ENCODE peak calls at places on chromosomes 5 and 9, in four cellular contexts. One of them, this sample, is unnamed.
A peak's percentile ranks its signal among the peaks of the same experiment; 100 is the strongest.

GRCh38 chr9:15180124-15180523 is 126.9 kb downstream of the TTC39B start:
- DNase-seq in HepG2: no peak
- DNase-seq in GM12878: no peak
- DNase-seq in K562: no peak
- DNase-seq in this sample: no peak

GRCh38 chr5:137932800-137933199 is 43.5 kb downstream of the PKD2L2 start:
- DNase-seq in HepG2: no peak
- DNase-seq in GM12878: no peak
- DNase-seq in K562: no peak
- DNase-seq in this sample: no peak

GRCh38 chr5:126693806-126694205 is 83.1 kb upstream of the LMNB1 start:
- DNase-seq in HepG2: no peak
- DNase-seq in GM12878: no peak
- DNase-seq in K562: no peak
- DNase-seq in this sample: no peak

GRCh38 chr5:139342423-139342723 is 719 bp downstream of the PAIP2 start:
- DNase-seq in HepG2: no peak
- DNase-seq in GM12878: no peak
- DNase-seq in K562: no peak
- DNase-seq in this sample: no peak

GRCh38 chr5:34833991-34834793 is 4.8 kb upstream of the TTC23L start:
- DNase-seq in HepG2: no peak
- DNase-seq in GM12878: no peak
- DNase-seq in K562: no peak
- DNase-seq in this sample: peak; percentile 10

GRCh38 chr9:96522371-96522770 is 72.4 kb downstream of the HABP4 start:
- DNase-seq in HepG2: peak; percentile 60
- DNase-seq in GM12878: no peak
- DNase-seq in K562: no peak
- DNase-seq in this sample: no peak

GRCh38 chr5:173736923-173737412 is 120.5 kb upstream of the BOD1 start:
- DNase-seq in HepG2: peak; percentile 32
- DNase-seq in GM12878: peak; percentile 76
- DNase-seq in K562: peak; percentile 84
- DNase-seq in this sample: no peak

GRCh38 chr5:102799017-102799416 is 43.9 kb downstream of the PAM start:
- DNase-seq in HepG2: no peak
- DNase-seq in GM12878: no peak
- DNase-seq in K562: no peak
- DNase-seq in this sample: no peak

GRCh38 chr5:146967646-146968045 is 89.1 kb upstream of the PPP2R2B start:
- DNase-seq in HepG2: no peak
- DNase-seq in GM12878: no peak
- DNase-seq in K562: no peak
- DNase-seq in this sample: no peak

GRCh38 chr5:10331341-10331796 is 22.1 kb upstream of the MARCHF6 start:
- DNase-seq in HepG2: peak; percentile 89
- DNase-seq in GM12878: no peak
- DNase-seq in K562: no peak
- DNase-seq in this sample: no peak

GRCh38 chr9:129930743-129931142 is 95.5 kb downstream of the USP20 start:
- DNase-seq in HepG2: no peak
- DNase-seq in GM12878: no peak
- DNase-seq in K562: no peak
- DNase-seq in this sample: no peak

GRCh38 chr9:2466703-2467102 is 154.9 kb upstream of the VLDLR start:
- DNase-seq in HepG2: no peak
- DNase-seq in GM12878: no peak
- DNase-seq in K562: no peak
- DNase-seq in this sample: no peak

GRCh38 chr5:117425163-117425562 is 850.5 kb upstream of the SEMA6A start:
- DNase-seq in HepG2: no peak
- DNase-seq in GM12878: no peak
- DNase-seq in K562: no peak
- DNase-seq in this sample: no peak

GRCh38 chr9:136882109-136882946 is 4.0 kb upstream of the TRAF2 start:
- DNase-seq in HepG2: peak; percentile 94
- DNase-seq in GM12878: peak; percentile 73
- DNase-seq in K562: peak; percentile 59
- DNase-seq in this sample: no peak

GRCh38 chr5:38162625-38163024 is 95.7 kb upstream of the EGFLAM start:
- DNase-seq in HepG2: no peak
- DNase-seq in GM12878: no peak
- DNase-seq in K562: no peak
- DNase-seq in this sample: no peak

GRCh38 chr9:134936762-134937555 is 19.2 kb upstream of the FCN1 start:
- DNase-seq in HepG2: no peak
- DNase-seq in GM12878: peak; percentile 87
- DNase-seq in K562: no peak
- DNase-seq in this sample: no peak

GRCh38 chr9:106758911-106759310 is 104.1 kb upstream of the ZNF462 start:
- DNase-seq in HepG2: no peak
- DNase-seq in GM12878: peak; percentile 34
- DNase-seq in K562: no peak
- DNase-seq in this sample: no peak
- TF ChIP-seq KDM1A in HepG2: no peak
- TF ChIP-seq KDM1A in GM12878: no peak
- TF ChIP-seq KDM1A in K562: no peak
- TF ChIP-seq KDM1A in this sample: no peak

GRCh38 chr9:114006155-114006550 is 71.9 kb downstream of the AMBP start:
- DNase-seq in HepG2: no peak
- DNase-seq in GM12878: no peak
- DNase-seq in K562: no peak
- DNase-seq in this sample: no peak
- TF ChIP-seq CBX5 in HepG2: no peak
- TF ChIP-seq CBX5 in GM12878: no peak
- TF ChIP-seq CBX5 in K562: no peak
- TF ChIP-seq CBX5 in this sample: no peak

GRCh38 chr5:180041501-180042274 is 29.9 kb downstream of the RNF130 start:
- DNase-seq in HepG2: no peak
- DNase-seq in GM12878: no peak
- DNase-seq in K562: no peak
- DNase-seq in this sample: no peak

GRCh38 chr5:180045889-180046499 is 25.6 kb downstream of the RNF130 start:
- DNase-seq in HepG2: no peak
- DNase-seq in GM12878: no peak
- DNase-seq in K562: no peak
- DNase-seq in this sample: no peak

GRCh38 chr5:180040287-180041214 is 31.0 kb downstream of the RNF130 start:
- DNase-seq in HepG2: no peak
- DNase-seq in GM12878: no peak
- DNase-seq in K562: no peak
- DNase-seq in this sample: no peak

GRCh38 chr5:180046656-180047055 is 24.9 kb downstream of the RNF130 start:
- DNase-seq in HepG2: no peak
- DNase-seq in GM12878: no peak
- DNase-seq in K562: no peak
- DNase-seq in this sample: no peak

DNA sequence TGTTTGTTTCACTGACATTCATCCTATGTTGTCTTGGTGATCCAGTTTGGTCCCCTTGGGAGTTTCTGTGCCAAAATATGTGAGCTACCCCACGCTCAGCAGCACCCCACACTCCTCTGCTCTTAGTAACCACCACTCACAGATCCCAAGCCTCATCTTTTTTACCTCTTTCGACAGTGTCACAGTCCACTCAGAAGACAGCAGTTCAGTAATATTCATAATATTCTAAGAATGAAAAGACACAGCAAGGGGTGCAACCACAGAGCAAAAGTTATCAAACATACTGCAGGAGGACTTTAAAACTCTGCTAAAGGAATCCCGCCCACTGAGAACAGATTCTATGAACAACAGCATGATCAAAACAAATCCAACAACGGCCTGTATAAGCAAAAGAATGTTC is 28.2 kb downstream of the RNF130 start:
- DNase-seq in HepG2: no peak
- DNase-seq in GM12878: no peak
- DNase-seq in K562: no peak
- DNase-seq in this sample: no peak
- TF ChIP-seq KDM1A in HepG2: no peak
- TF ChIP-seq KDM1A in GM12878: no peak
- TF ChIP-seq KDM1A in K562: no peak
- TF ChIP-seq KDM1A in this sample: no peak

GRCh38 chr5:140718266-140718592 is 18.0 kb downstream of the ZMAT2 start:
- DNase-seq in HepG2: no peak
- DNase-seq in GM12878: no peak
- DNase-seq in K562: no peak
- DNase-seq in this sample: no peak
- TF ChIP-seq CBX5 in HepG2: no peak
- TF ChIP-seq CBX5 in GM12878: no peak
- TF ChIP-seq CBX5 in K562: no peak
- TF ChIP-seq CBX5 in this sample: no peak

GRCh38 chr5:96863114-96863513 is 13.2 kb upstream of the ERAP2 start:
- DNase-seq in HepG2: no peak
- DNase-seq in GM12878: no peak
- DNase-seq in K562: no peak
- DNase-seq in this sample: no peak

GRCh38 chr5:96857924-96858323 is 18.4 kb upstream of the ERAP2 start:
- DNase-seq in HepG2: no peak
- DNase-seq in GM12878: no peak
- DNase-seq in K562: no peak
- DNase-seq in this sample: no peak

GRCh38 chr5:96857454-96857853 is 18.8 kb upstream of the ERAP2 start:
- DNase-seq in HepG2: no peak
- DNase-seq in GM12878: no peak
- DNase-seq in K562: no peak
- DNase-seq in this sample: no peak

GRCh38 chr5:96863949-96864649 is 12.2 kb upstream of the ERAP2 start:
- DNase-seq in HepG2: no peak
- DNase-seq in GM12878: no peak
- DNase-seq in K562: no peak
- DNase-seq in this sample: no peak

GRCh38 chr5:96861044-96861443 is 15.3 kb upstream of the ERAP2 start:
- DNase-seq in HepG2: no peak
- DNase-seq in GM12878: no peak
- DNase-seq in K562: no peak
- DNase-seq in this sample: no peak
- TF ChIP-seq KDM1A in HepG2: no peak
- TF ChIP-seq KDM1A in GM12878: no peak
- TF ChIP-seq KDM1A in K562: no peak
- TF ChIP-seq KDM1A in this sample: no peak

DNA sequence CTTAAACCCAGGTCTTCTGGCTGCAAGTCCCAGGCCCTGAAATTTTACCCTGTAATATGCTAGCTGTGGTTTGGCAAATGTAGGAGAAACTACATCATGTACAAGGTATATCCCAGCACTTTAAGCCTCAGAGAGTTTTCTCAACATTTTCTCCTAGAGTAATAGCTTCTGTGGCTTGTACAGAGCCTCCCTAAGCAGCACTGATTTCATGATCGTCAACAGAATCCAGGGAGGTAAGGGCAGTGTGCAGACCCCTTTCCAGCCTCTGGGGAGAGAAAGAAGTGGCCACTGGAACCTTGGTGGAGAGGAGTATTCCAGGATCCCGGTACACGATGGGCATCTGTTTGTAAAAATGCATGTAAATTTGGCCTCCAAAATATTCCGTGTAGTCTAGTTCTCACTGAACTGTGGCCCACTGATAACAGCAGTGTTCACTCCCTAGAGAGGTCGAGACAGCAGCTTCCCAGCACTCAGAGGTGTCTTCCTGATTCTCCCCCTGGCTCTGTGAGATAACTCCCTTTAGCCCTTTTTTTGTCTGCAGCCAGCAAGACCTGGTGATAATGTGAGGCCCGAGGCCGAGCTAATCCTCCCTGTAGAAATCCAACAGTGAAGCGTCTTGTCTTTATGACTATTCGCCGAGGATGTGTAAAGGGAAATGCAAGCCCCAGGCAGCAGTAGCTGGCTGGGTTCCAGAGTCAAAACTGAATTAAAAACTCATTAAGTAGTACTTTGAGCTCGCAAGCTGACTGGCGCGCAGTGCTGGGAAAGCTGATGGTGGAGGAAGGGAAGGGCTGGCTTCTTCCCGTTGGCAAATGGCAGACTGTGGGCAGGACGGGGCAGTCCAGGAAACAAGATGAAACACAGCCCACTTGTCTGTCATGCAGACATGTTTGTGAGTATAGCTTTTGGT is 59.0 kb downstream of the MAP1B start:
- DNase-seq in HepG2: no peak
- DNase-seq in GM12878: no peak
- DNase-seq in K562: peak; percentile 74
- DNase-seq in this sample: no peak
- TF ChIP-seq CBX5 in HepG2: no peak
- TF ChIP-seq CBX5 in GM12878: no peak
- TF ChIP-seq CBX5 in K562: no peak
- TF ChIP-seq CBX5 in this sample: no peak

GRCh38 chr5:170811719-170812118 is 28.2 kb downstream of the GABRP start:
- DNase-seq in HepG2: no peak
- DNase-seq in GM12878: no peak
- DNase-seq in K562: no peak
- DNase-seq in this sample: no peak

GRCh38 chr5:170818222-170818621 is 34.7 kb downstream of the GABRP start:
- DNase-seq in HepG2: no peak
- DNase-seq in GM12878: no peak
- DNase-seq in K562: no peak
- DNase-seq in this sample: no peak

GRCh38 chr5:170821257-170821800 is 37.8 kb downstream of the GABRP start:
- DNase-seq in HepG2: no peak
- DNase-seq in GM12878: no peak
- DNase-seq in K562: no peak
- DNase-seq in this sample: no peak

GRCh38 chr5:170813231-170813630 is 29.7 kb downstream of the GABRP start:
- DNase-seq in HepG2: no peak
- DNase-seq in GM12878: no peak
- DNase-seq in K562: no peak
- DNase-seq in this sample: no peak

GRCh38 chr5:170817195-170817594 is 33.7 kb downstream of the GABRP start:
- DNase-seq in HepG2: no peak
- DNase-seq in GM12878: no peak
- DNase-seq in K562: no peak
- DNase-seq in this sample: no peak
- TF ChIP-seq KDM1A in HepG2: no peak
- TF ChIP-seq KDM1A in GM12878: no peak
- TF ChIP-seq KDM1A in K562: no peak
- TF ChIP-seq KDM1A in this sample: no peak

GRCh38 chr5:172303996-172304335 is 20.4 kb upstream of the UBTD2 start:
- DNase-seq in HepG2: no peak
- DNase-seq in GM12878: no peak
- DNase-seq in K562: no peak
- DNase-seq in this sample: no peak
- TF ChIP-seq CBX5 in HepG2: no peak
- TF ChIP-seq CBX5 in GM12878: no peak
- TF ChIP-seq CBX5 in K562: no peak
- TF ChIP-seq CBX5 in this sample: no peak